ENCODE peak calls at places on chromosomes 7 and 10, in four cellular contexts. W is dorsolateral prefrontal cortex, Z is non-pigmented ciliary epithelial cell, K is Daoy. D is an unnamed sample.

GRCh38 chr10:76113952-76114351 is 682.5 kb downstream of the LRMDA start:
- DNase-seq in Z (no peak), W (no peak), K (no peak), D (no peak)

GRCh38 chr7:135537905-135538304 is 19.8 kb upstream of the NUP205 start:
- DNase-seq in K (no peak), W (no peak), Z (no peak), D (no peak)

GRCh38 chr10:45000764-45001381 is at the start of gene ZNF22:
- DNase-seq in W (no peak), K (peak), Z (no peak), D (peak)

GRCh38 chr7:91940171-91940570 is 491 bp upstream of the AKAP9 start:
- DNase-seq in K (peak), W (no peak), Z (no peak), D (peak)

GRCh38 chr7:56538541-56539429 is 422.6 kb upstream of the NUPR2 start:
- DNase-seq in W (no peak), Z (no peak), K (no peak), D (no peak)

GRCh38 chr10:119489572-119490326 is 52.8 kb downstream of the RGS10 start:
- DNase-seq in Z (no peak), K (peak), W (no peak), D (peak)

GRCh38 chr7:106915873-106916272 is 50.8 kb downstream of the PIK3CG start:
- DNase-seq in K (no peak), W (no peak), Z (no peak), D (peak)

GRCh38 chr10:27658788-27659187 is 86.8 kb downstream of the MKX start:
- DNase-seq in K (peak), Z (no peak), W (no peak), D (no peak)

D was measured in stimulated activated effector memory CD8-positive, alpha-beta T cell treated with anti-CD3 and anti-CD28 coated beads, Interleukin-12 subunit alpha, Interleukin-12 subunit beta, amount 100 ng/mL, for 72 hours.